ENCODE peak calls at places on chromosomes 13 and 19, in seven cellular contexts. One of them, this sample, is unnamed.

GRCh38 chr13:106533940-106534843 is 1.3 kb downstream of the EFNB2 start:
- DNase-seq in right atrium auricular region: no peak
- DNase-seq in heart left ventricle: peak; percentile 33
- DNase-seq in cardiac muscle cell: peak; percentile 74
- DNase-seq in CD8-positive, alpha-beta T cell: no peak
- DNase-seq in spleen: peak; percentile 86
- DNase-seq in CD8-positive, alpha-beta memory T cell: peak; percentile 18
- DNase-seq in this sample: no peak

GRCh38 chr13:33740134-33740538 is 77.8 kb upstream of the RFC3 start:
- DNase-seq in heart left ventricle: no peak
- DNase-seq in spleen: no peak
- DNase-seq in cardiac muscle cell: peak; percentile 85
- DNase-seq in CD8-positive, alpha-beta memory T cell: no peak
- DNase-seq in CD8-positive, alpha-beta T cell: no peak
- DNase-seq in right atrium auricular region: no peak
- DNase-seq in this sample: peak; percentile 37

GRCh38 chr13:33794576-33794975 is 23.4 kb upstream of the RFC3 start:
- DNase-seq in CD8-positive, alpha-beta T cell: no peak
- DNase-seq in cardiac muscle cell: no peak
- DNase-seq in right atrium auricular region: no peak
- DNase-seq in CD8-positive, alpha-beta memory T cell: no peak
- DNase-seq in heart left ventricle: no peak
- DNase-seq in spleen: no peak
- DNase-seq in this sample: no peak

GRCh38 chr13:28475916-28476725 is 18.8 kb downstream of the FLT1 start:
- DNase-seq in CD8-positive, alpha-beta memory T cell: no peak
- DNase-seq in spleen: no peak
- DNase-seq in CD8-positive, alpha-beta T cell: no peak
- DNase-seq in heart left ventricle: no peak
- DNase-seq in right atrium auricular region: no peak
- DNase-seq in cardiac muscle cell: peak; percentile 94
- DNase-seq in this sample: no peak

GRCh38 chr19:49856574-49857021 is 5.6 kb downstream of the PTOV1 start:
- DNase-seq in heart left ventricle: no peak
- DNase-seq in CD8-positive, alpha-beta T cell: no peak
- DNase-seq in CD8-positive, alpha-beta memory T cell: no peak
- DNase-seq in spleen: no peak
- DNase-seq in cardiac muscle cell: no peak
- DNase-seq in right atrium auricular region: no peak
- DNase-seq in this sample: no peak

GRCh38 chr13:109577191-109577700 is 209.1 kb downstream of the IRS2 start:
- DNase-seq in cardiac muscle cell: no peak
- DNase-seq in heart left ventricle: no peak
- DNase-seq in CD8-positive, alpha-beta T cell: no peak
- DNase-seq in right atrium auricular region: no peak
- DNase-seq in spleen: no peak
- DNase-seq in CD8-positive, alpha-beta memory T cell: no peak
- DNase-seq in this sample: no peak

GRCh38 chr19:4495471-4495870 is 22.8 kb downstream of the PLIN4 start:
- DNase-seq in spleen: no peak
- DNase-seq in heart left ventricle: no peak
- DNase-seq in cardiac muscle cell: no peak
- DNase-seq in right atrium auricular region: no peak
- DNase-seq in CD8-positive, alpha-beta T cell: no peak
- DNase-seq in CD8-positive, alpha-beta memory T cell: no peak
- DNase-seq in this sample: no peak

GRCh38 chr13:31434613-31435012 is 234.8 kb downstream of the B3GLCT start:
- DNase-seq in CD8-positive, alpha-beta memory T cell: no peak
- DNase-seq in heart left ventricle: no peak
- DNase-seq in spleen: no peak
- DNase-seq in cardiac muscle cell: no peak
- DNase-seq in right atrium auricular region: no peak
- DNase-seq in CD8-positive, alpha-beta T cell: no peak
- DNase-seq in this sample: no peak

GRCh38 chr13:64850017-64850416 is 2380.1 kb downstream of the PCDH9 start:
- DNase-seq in cardiac muscle cell: no peak
- DNase-seq in right atrium auricular region: no peak
- DNase-seq in spleen: no peak
- DNase-seq in CD8-positive, alpha-beta memory T cell: no peak
- DNase-seq in heart left ventricle: no peak
- DNase-seq in CD8-positive, alpha-beta T cell: no peak
- DNase-seq in this sample: no peak

DNA sequence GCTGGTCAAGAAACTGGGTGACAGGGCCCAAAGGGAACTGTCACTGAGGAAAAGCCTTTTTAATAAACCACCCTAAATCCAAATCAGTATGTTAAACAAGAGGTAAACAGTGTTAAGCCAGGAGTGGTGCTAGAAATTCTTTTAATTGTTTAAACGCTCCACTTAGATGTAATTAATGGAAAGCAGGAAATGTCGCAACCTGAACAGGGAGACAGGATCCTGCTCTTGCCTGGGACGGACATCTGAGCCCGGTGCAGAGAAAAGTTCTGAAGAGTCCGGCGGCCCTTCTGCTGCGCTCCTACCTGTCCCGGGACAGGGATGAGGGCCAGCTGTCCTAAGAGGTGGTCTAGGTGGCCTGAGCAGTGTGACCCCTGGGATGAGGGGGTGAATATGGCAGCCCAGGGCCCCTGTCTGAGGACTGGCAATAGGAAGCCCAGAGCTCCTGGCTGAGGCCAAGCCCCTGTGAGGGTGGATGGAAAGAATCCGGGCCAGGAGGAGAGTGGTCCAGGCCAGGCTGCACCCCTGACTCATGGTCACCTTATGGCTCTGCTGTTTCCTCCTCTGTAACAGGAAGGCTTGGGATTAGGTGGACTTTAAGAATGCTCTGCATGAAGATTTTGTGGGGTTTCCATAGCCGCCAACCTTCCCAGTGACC is 112.8 kb upstream of the GJB6 start:
- DNase-seq in CD8-positive, alpha-beta T cell: no peak
- DNase-seq in CD8-positive, alpha-beta memory T cell: no peak
- DNase-seq in heart left ventricle: no peak
- DNase-seq in cardiac muscle cell: peak; percentile 22
- DNase-seq in right atrium auricular region: no peak
- DNase-seq in spleen: no peak
- DNase-seq in this sample: no peak
- H3K27me3 ChIP-seq in CD8-positive, alpha-beta T cell: no peaks in the 10 kb centered on the region
- H3K27me3 ChIP-seq in CD8-positive, alpha-beta memory T cell: no peaks in the 10 kb centered on the region
- H3K27me3 ChIP-seq in heart left ventricle: no peaks in the 10 kb centered on the region
- H3K27me3 ChIP-seq in cardiac muscle cell: no peaks in the 10 kb centered on the region
- H3K27me3 ChIP-seq in right atrium auricular region: no peaks in the 10 kb centered on the region
- H3K27me3 ChIP-seq in spleen: no peaks in the 10 kb centered on the region
- H3K27me3 ChIP-seq in this sample: no peaks in the 10 kb centered on the region

DNA sequence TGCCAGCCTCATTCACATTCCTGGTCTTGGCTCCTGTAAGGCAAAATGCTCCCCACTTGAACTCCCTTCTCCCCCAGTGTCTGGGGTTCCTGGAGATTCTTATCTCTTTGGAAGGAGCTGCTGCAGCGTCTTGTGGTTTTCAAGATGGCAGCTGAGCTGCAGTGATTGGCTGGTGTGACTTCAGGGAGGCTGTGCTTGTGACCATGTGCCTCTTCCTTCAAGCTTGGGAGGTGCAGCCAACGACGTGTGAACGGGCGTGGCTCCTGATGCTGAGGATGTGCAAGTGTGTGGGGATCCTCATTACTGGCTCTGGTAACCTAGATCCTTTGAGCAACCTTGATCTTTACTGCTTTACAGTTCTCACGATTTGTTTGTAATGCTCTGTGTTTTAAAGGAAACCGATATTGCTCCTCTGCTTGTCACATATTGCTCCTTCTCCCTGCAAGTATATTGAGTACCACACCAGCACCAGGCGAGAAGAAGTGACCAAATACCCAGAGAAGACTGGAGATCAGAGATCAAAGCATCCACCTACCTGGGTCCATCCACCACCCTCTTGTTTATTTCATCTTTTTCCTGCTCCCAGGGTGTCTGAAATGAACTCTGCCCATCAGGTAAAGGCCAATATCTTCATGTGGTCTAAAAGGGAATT is 208.5 kb downstream of the FGF9 start:
- DNase-seq in spleen: no peak
- DNase-seq in cardiac muscle cell: no peak
- DNase-seq in CD8-positive, alpha-beta memory T cell: no peak
- DNase-seq in right atrium auricular region: no peak
- DNase-seq in CD8-positive, alpha-beta T cell: no peak
- DNase-seq in heart left ventricle: no peak
- DNase-seq in this sample: no peak
- H3K9me3 ChIP-seq in spleen: no peaks in the 10 kb centered on the region
- H3K9me3 ChIP-seq in cardiac muscle cell: no peaks in the 10 kb centered on the region
- H3K9me3 ChIP-seq in CD8-positive, alpha-beta memory T cell: no peaks in the 10 kb centered on the region
- H3K9me3 ChIP-seq in right atrium auricular region: no peaks in the 10 kb centered on the region
- H3K9me3 ChIP-seq in CD8-positive, alpha-beta T cell: no peaks in the 10 kb centered on the region
- H3K9me3 ChIP-seq in heart left ventricle: no peaks in the 10 kb centered on the region
- H3K9me3 ChIP-seq in this sample: peaks cover 8% of the 10 kb centered on the region

GRCh38 chr19:34173145-34173956 is 1.0 kb downstream of the LSM14A start:
- DNase-seq in spleen: peak; percentile 76
- DNase-seq in cardiac muscle cell: peak; percentile 61
- DNase-seq in CD8-positive, alpha-beta T cell: peak; percentile 11
- DNase-seq in heart left ventricle: peak; percentile 24
- DNase-seq in right atrium auricular region: no peak
- DNase-seq in CD8-positive, alpha-beta memory T cell: peak; percentile 30
- DNase-seq in this sample: peak; percentile 11
- H3K4me1 ChIP-seq in spleen: peaks cover 67% of the 10 kb centered on the region
- H3K4me1 ChIP-seq in cardiac muscle cell: peaks cover 45% of the 10 kb centered on the region
- H3K4me1 ChIP-seq in CD8-positive, alpha-beta T cell: peaks cover 56% of the 10 kb centered on the region
- H3K4me1 ChIP-seq in heart left ventricle: peaks cover 62% of the 10 kb centered on the region
- H3K4me1 ChIP-seq in right atrium auricular region: peaks cover 60% of the 10 kb centered on the region
- H3K4me1 ChIP-seq in CD8-positive, alpha-beta memory T cell: peaks cover 52% of the 10 kb centered on the region
- H3K4me1 ChIP-seq in this sample: peaks cover 26% of the 10 kb centered on the region

GRCh38 chr19:30631035-30631375 is 258.8 kb downstream of the ZNF536 start:
- DNase-seq in CD8-positive, alpha-beta memory T cell: no peak
- DNase-seq in spleen: no peak
- DNase-seq in heart left ventricle: no peak
- DNase-seq in CD8-positive, alpha-beta T cell: no peak
- DNase-seq in right atrium auricular region: no peak
- DNase-seq in cardiac muscle cell: no peak
- DNase-seq in this sample: no peak
- H3K27me3 ChIP-seq in CD8-positive, alpha-beta memory T cell: no peaks in the 10 kb centered on the region
- H3K27me3 ChIP-seq in spleen: no peaks in the 10 kb centered on the region
- H3K27me3 ChIP-seq in heart left ventricle: no peaks in the 10 kb centered on the region
- H3K27me3 ChIP-seq in CD8-positive, alpha-beta T cell: no peaks in the 10 kb centered on the region
- H3K27me3 ChIP-seq in right atrium auricular region: no peaks in the 10 kb centered on the region
- H3K27me3 ChIP-seq in cardiac muscle cell: no peaks in the 10 kb centered on the region
- H3K27me3 ChIP-seq in this sample: no peaks in the 10 kb centered on the region

This sample was measured in HAP-1.